ENCODE peak calls at places on chromosomes 3 and 15, in seven cellular contexts. U is aorta; N is iPS DF 6.9; R is right atrium auricular region; A is endodermal cell; Y is SK-N-SH; M is CD8-positive, alpha-beta T cell. D is an unnamed sample. For H3K4me1, the result is how much of the 10 kb centered on the place peaks cover.

GRCh38 chr3:58383904-58384303 is 49.7 kb downstream of the PDHB start:
- DNase-seq in U (no peak), N (no peak), R (no peak), A (no peak), Y (no peak), M (no peak), D (peak)

GRCh38 chr3:68088216-68088615 is 433.8 kb upstream of the SUCLG2 start:
- DNase-seq in U (no peak), N (no peak), R (no peak), A (no peak), Y (no peak), M (peak), D (no peak)

GRCh38 chr3:105963161-105963560 is 94.3 kb upstream of the CBLB start:
- DNase-seq in U (no peak), N (no peak), R (no peak), A (no peak), Y (no peak), M (no peak), D (no peak)

GRCh38 chr3:64399205-64399800 is 174.0 kb upstream of the PRICKLE2 start:
- DNase-seq in U (no peak), N (peak), R (no peak), A (peak), Y (peak), M (no peak), D (no peak)

GRCh38 chr15:76058714-76059319 is 968 bp upstream of the TMEM266 start:
- DNase-seq in U (no peak), N (no peak), R (no peak), A (peak), Y (peak), M (peak), D (no peak)

GRCh38 chr3:115071611-115072010 is 75.5 kb downstream of the ZBTB20 start:
- DNase-seq in U (no peak), N (no peak), R (no peak), A (no peak), Y (no peak), M (no peak), D (no peak)

GRCh38 chr15:72136170-72137051 is 18.2 kb downstream of the SENP8 start:
- DNase-seq in U (no peak), N (no peak), R (no peak), A (no peak), Y (no peak), M (no peak), D (no peak)

GRCh38 chr3:180743813-180744212 is 64.5 kb upstream of the CCDC39 start:
- DNase-seq in U (no peak), N (no peak), R (no peak), A (no peak), Y (no peak), M (no peak), D (no peak)

GRCh38 chr15:78638658-78639314 is 2.2 kb downstream of the CHRNB4 start:
- DNase-seq in U (no peak), N (peak), R (no peak), A (peak), Y (peak), M (peak), D (no peak)

GRCh38 chr3:65005481-65005880 is 317.7 kb upstream of the ADAMTS9 start:
- DNase-seq in U (no peak), N (no peak), R (no peak), A (no peak), Y (no peak), M (no peak), D (no peak)

GRCh38 chr3:108441081-108441507 is 69.3 kb downstream of the MYH15 start:
- DNase-seq in U (no peak), N (no peak), R (no peak), A (peak), Y (peak), M (no peak), D (no peak)

GRCh38 chr15:57920916-57921315 is 144.6 kb downstream of the ALDH1A2 start:
- DNase-seq in U (no peak), N (no peak), R (no peak), A (no peak), Y (no peak), M (no peak), D (no peak)

GRCh38 chr3:23203651-23204111 is 554 bp downstream of the UBE2E2 start:
- DNase-seq in U (peak), N (no peak), R (peak), A (no peak), Y (peak), M (peak), D (peak)

GRCh38 chr3:148727242-148727641 is 29.5 kb downstream of the AGTR1 start:
- DNase-seq in U (no peak), N (peak), R (no peak), A (peak), Y (peak), M (no peak), D (no peak)

GRCh38 chr15:77738441-77739437 is 106.0 kb upstream of the LINGO1 start:
- DNase-seq in U (no peak), N (no peak), R (no peak), A (peak), Y (no peak), M (no peak), D (no peak)

GRCh38 chr3:17836092-17836491 is 93.7 kb upstream of the TBC1D5 start:
- DNase-seq in U (no peak), N (no peak), R (no peak), A (no peak), Y (no peak), M (no peak), D (no peak)

GRCh38 chr3:78647735-78648134 is 1120.1 kb downstream of the ROBO1 start:
- DNase-seq in U (no peak), N (no peak), R (no peak), A (no peak), Y (no peak), M (no peak), D (no peak)

GRCh38 chr15:58420579-58421043 is 11.2 kb upstream of the LIPC start:
- DNase-seq in U (no peak), N (no peak), R (no peak), A (no peak), Y (no peak), M (no peak), D (no peak)

GRCh38 chr15:63037996-63038720 is 4.4 kb upstream of the TPM1 start:
- DNase-seq in U (no peak), N (no peak), R (no peak), A (no peak), Y (no peak), M (no peak), D (no peak)

GRCh38 chr3:15478300-15478979 is 43.1 kb downstream of the COLQ start:
- DNase-seq in U (no peak), N (no peak), R (no peak), A (no peak), Y (peak), M (no peak), D (no peak)

GRCh38 chr3:13653631-13654279 is 104.8 kb downstream of the FBLN2 start:
- DNase-seq in U (no peak), N (no peak), R (no peak), A (peak), Y (no peak), M (no peak), D (no peak)

GRCh38 chr3:31132132-31132769 is 237.8 kb upstream of the GADL1 start:
- DNase-seq in U (no peak), N (no peak), R (no peak), A (no peak), Y (peak), M (no peak), D (no peak)

GRCh38 chr3:124784686-124785382 is 54.6 kb downstream of the UMPS start:
- DNase-seq in U (peak), N (no peak), R (no peak), A (no peak), Y (no peak), M (no peak), D (no peak)

GRCh38 chr3:15206662-15207576 is 873 bp downstream of the CAPN7 start:
- DNase-seq in U (no peak), N (no peak), R (no peak), A (peak), Y (peak), M (no peak), D (peak)

GRCh38 chr3:134677196-134677986 is 26.6 kb upstream of the KY start:
- DNase-seq in U (no peak), N (peak), R (no peak), A (peak), Y (peak), M (no peak), D (no peak)

GRCh38 chr3:24548278-24548677 is 53.6 kb upstream of the THRB start:
- DNase-seq in U (no peak), N (no peak), R (no peak), A (no peak), Y (no peak), M (no peak), D (no peak)

GRCh38 chr3:53850895-53851294 is 4.5 kb downstream of the IL17RB start:
- DNase-seq in U (no peak), N (no peak), R (no peak), A (no peak), Y (no peak), M (no peak), D (no peak)

GRCh38 chr3:157151151-157151550 is 8.8 kb downstream of the CCNL1 start:
- DNase-seq in U (no peak), N (no peak), R (no peak), A (no peak), Y (no peak), M (no peak), D (no peak)

GRCh38 chr3:107241217-107241616 is 136.0 kb upstream of the CCDC54 start:
- DNase-seq in U (no peak), N (no peak), R (no peak), A (peak), Y (peak), M (no peak), D (peak)

GRCh38 chr3:139916271-139916670 is 18.7 kb upstream of the CLSTN2 start:
- DNase-seq in U (no peak), N (no peak), R (no peak), A (no peak), Y (no peak), M (no peak), D (no peak)

GRCh38 chr3:150699068-150699635 is 4.6 kb downstream of the ERICH6 start:
- DNase-seq in U (no peak), N (no peak), R (no peak), A (no peak), Y (no peak), M (no peak), D (no peak)

GRCh38 chr15:95175914-95176658 is 944.7 kb downstream of the MCTP2 start:
- DNase-seq in U (no peak), N (no peak), R (no peak), A (no peak), Y (no peak), M (no peak), D (no peak)

GRCh38 chr15:95024388-95024787 is 793.0 kb downstream of the MCTP2 start:
- DNase-seq in U (no peak), N (no peak), R (no peak), A (peak), Y (no peak), M (no peak), D (no peak)

GRCh38 chr3:52532838-52533622 is 627 bp downstream of the NT5DC2 start:
- DNase-seq in U (peak), N (no peak), R (peak), A (peak), Y (peak), M (peak), D (no peak)

GRCh38 chr3:50242371-50242770 is 6.4 kb downstream of the GNAI2 start:
- DNase-seq in U (no peak), N (no peak), R (no peak), A (no peak), Y (no peak), M (no peak), D (no peak)
- H3K4me1 ChIP-seq in U (under half), N (under half), R (under half), A (under half), Y (under half), M (half or more), D (half or more)

GRCh38 chr3:45137656-45138181 is 8.5 kb downstream of the CDCP1 start:
- DNase-seq in U (no peak), N (no peak), R (no peak), A (peak), Y (no peak), M (no peak), D (no peak)

GRCh38 chr3:45131201-45131600 is 15.0 kb downstream of the CDCP1 start:
- DNase-seq in U (no peak), N (no peak), R (no peak), A (no peak), Y (no peak), M (no peak), D (no peak)

GRCh38 chr3:45132568-45133211 is 13.5 kb downstream of the CDCP1 start:
- DNase-seq in U (no peak), N (no peak), R (no peak), A (no peak), Y (no peak), M (no peak), D (no peak)

GRCh38 chr3:45135959-45136358 is 10.2 kb downstream of the CDCP1 start:
- DNase-seq in U (no peak), N (no peak), R (no peak), A (no peak), Y (no peak), M (no peak), D (no peak)

GRCh38 chr3:45134758-45135521 is 11.2 kb downstream of the CDCP1 start:
- DNase-seq in U (no peak), N (no peak), R (no peak), A (no peak), Y (no peak), M (no peak), D (no peak)
- H3K4me1 ChIP-seq in U (under half), N (under half), R (under half), A (under half), Y (under half), M (under half), D (under half)

GRCh38 chr3:71447803-71448202 is 135.7 kb downstream of the FOXP1 start:
- DNase-seq in U (no peak), N (no peak), R (no peak), A (no peak), Y (no peak), M (no peak), D (no peak)
- H3K4me1 ChIP-seq in U (under half), N (under half), R (under half), A (under half), Y (under half), M (half or more), D (under half)

GRCh38 chr3:187264051-187264450 is 27.5 kb downstream of the MASP1 start:
- DNase-seq in U (no peak), N (no peak), R (no peak), A (no peak), Y (no peak), M (no peak), D (no peak)
- H3K4me1 ChIP-seq in U (under half), N (under half), R (under half), A (under half), Y (under half), M (under half), D (under half)

DNA sequence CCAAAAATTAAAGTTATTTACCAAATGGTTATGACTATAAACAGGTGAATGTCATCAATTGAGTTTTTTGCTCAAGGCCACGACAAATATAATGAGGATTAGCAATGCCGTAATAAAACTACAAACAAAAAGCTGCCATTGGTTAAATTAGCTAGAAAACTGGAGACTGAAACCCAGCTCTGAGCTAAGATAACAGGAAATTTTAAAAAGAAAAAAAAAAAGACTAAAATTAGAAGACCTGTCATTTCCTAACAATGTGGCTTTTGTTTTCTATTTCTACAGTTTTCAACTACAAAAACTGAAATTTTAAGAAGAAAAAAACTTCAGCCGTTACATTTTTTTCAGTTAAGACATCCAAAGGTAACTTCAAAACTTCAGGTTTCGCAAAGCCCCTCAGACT is 9.7 kb downstream of the SLC12A6 start:
- DNase-seq in U (no peak), N (no peak), R (no peak), A (no peak), Y (no peak), M (no peak), D (no peak)
- H3K4me1 ChIP-seq in U (under half), N (under half), R (under half), A (under half), Y (under half), M (half or more), D (under half)

GRCh38 chr3:71442648-71443047 is 140.9 kb downstream of the FOXP1 start:
- DNase-seq in U (no peak), N (no peak), R (no peak), A (no peak), Y (no peak), M (no peak), D (no peak)
- H3K4me1 ChIP-seq in U (under half), N (under half), R (under half), A (under half), Y (under half), M (half or more), D (under half)

GRCh38 chr15:40942337-40942854 is 10.9 kb upstream of the CHAC1 start:
- DNase-seq in U (no peak), N (no peak), R (no peak), A (no peak), Y (no peak), M (no peak), D (no peak)
- H3K4me1 ChIP-seq in U (under half), N (under half), R (under half), A (under half), Y (under half), M (under half), D (under half)

DNA sequence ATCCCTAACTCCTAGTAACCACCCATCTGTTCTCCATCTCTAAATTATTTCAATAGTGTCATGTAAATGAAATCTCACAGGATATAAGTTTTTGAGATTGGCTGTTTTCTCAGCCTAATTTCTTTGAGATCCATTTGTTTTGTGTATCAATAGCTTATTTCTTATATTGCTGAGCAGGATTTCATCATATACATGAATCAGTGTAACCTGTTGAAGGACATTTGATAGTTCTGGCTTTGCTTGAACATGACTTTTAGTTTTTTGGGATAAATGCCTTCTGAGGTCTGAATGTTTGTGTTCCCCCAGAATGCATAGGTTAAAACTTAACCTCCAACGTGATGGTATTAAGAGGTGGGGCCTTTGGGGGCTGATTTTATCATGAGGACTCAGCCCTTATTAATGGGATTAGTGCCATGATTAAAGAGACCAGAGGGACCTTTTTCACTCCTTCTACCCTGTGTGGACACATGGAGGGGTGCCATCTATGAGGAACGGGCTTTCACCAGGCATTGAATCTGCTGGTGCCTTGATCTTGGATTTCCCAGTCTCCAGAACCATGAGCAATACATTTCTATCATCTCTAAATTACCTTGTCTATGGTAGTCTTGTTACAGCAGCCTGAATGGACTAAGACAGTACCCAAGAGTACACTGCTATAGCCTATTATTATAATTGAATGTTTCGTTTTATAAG is 118.3 kb downstream of the FNDC3B start:
- DNase-seq in U (no peak), N (no peak), R (no peak), A (no peak), Y (no peak), M (no peak), D (no peak)
- H3K4me1 ChIP-seq in U (under half), N (under half), R (under half), A (under half), Y (under half), M (under half), D (half or more)

GRCh38 chr3:56787784-56788256 is 13.9 kb downstream of the ARHGEF3 start:
- DNase-seq in U (no peak), N (no peak), R (no peak), A (no peak), Y (no peak), M (no peak), D (no peak)
- H3K4me1 ChIP-seq in U (under half), N (under half), R (under half), A (under half), Y (under half), M (half or more), D (under half)

GRCh38 chr3:34411596-34411995 is 613.2 kb downstream of the PDCD6IP start:
- DNase-seq in U (no peak), N (no peak), R (no peak), A (no peak), Y (no peak), M (no peak), D (no peak)
- H3K4me1 ChIP-seq in U (under half), N (under half), R (under half), A (under half), Y (under half), M (under half), D (under half)